ENCODE peak calls at places on chromosomes 13 and 19, in ten cellular contexts. One of them, this sample, is unnamed.

GRCh38 chr19:17862711-17863519 is 3.2 kb downstream of the RPL18A start:
- DNase-seq in HAP-1: peak
- DNase-seq in HL-60: no peak
- DNase-seq in cardiac muscle cell: no peak
- DNase-seq in heart right ventricle: no peak
- DNase-seq in skeletal muscle cell: no peak
- DNase-seq in left ventricle myocardium inferior: no peak
- DNase-seq in ovary: no peak
- DNase-seq in stomach: no peak
- DNase-seq in fibroblast of mammary gland: no peak
- DNase-seq in this sample: no peak

GRCh38 chr13:25068810-25069209 is 27.1 kb upstream of the PABPC3 start:
- DNase-seq in HL-60: no peak
- DNase-seq in heart right ventricle: no peak
- DNase-seq in stomach: no peak
- DNase-seq in left ventricle myocardium inferior: no peak
- DNase-seq in HAP-1: no peak
- DNase-seq in ovary: no peak
- DNase-seq in cardiac muscle cell: no peak
- DNase-seq in skeletal muscle cell: no peak
- DNase-seq in fibroblast of mammary gland: no peak
- DNase-seq in this sample: no peak

GRCh38 chr13:38981096-38981495 is 9.5 kb downstream of the STOML3 start:
- DNase-seq in fibroblast of mammary gland: no peak
- DNase-seq in heart right ventricle: no peak
- DNase-seq in skeletal muscle cell: no peak
- DNase-seq in stomach: no peak
- DNase-seq in cardiac muscle cell: no peak
- DNase-seq in HL-60: no peak
- DNase-seq in left ventricle myocardium inferior: no peak
- DNase-seq in HAP-1: no peak
- DNase-seq in ovary: no peak
- DNase-seq in this sample: no peak

GRCh38 chr19:20999731-21000352 is 20.6 kb upstream of the ZNF430 start:
- DNase-seq in stomach: peak
- DNase-seq in ovary: peak
- DNase-seq in left ventricle myocardium inferior: peak
- DNase-seq in skeletal muscle cell: peak
- DNase-seq in cardiac muscle cell: peak
- DNase-seq in heart right ventricle: peak
- DNase-seq in fibroblast of mammary gland: peak
- DNase-seq in HAP-1: no peak
- DNase-seq in HL-60: no peak
- DNase-seq in this sample: peak

GRCh38 chr19:19737559-19738332 is 4.8 kb upstream of the ZNF14 start:
- DNase-seq in skeletal muscle cell: no peak
- DNase-seq in heart right ventricle: no peak
- DNase-seq in fibroblast of mammary gland: no peak
- DNase-seq in HL-60: no peak
- DNase-seq in ovary: no peak
- DNase-seq in cardiac muscle cell: no peak
- DNase-seq in stomach: no peak
- DNase-seq in left ventricle myocardium inferior: no peak
- DNase-seq in HAP-1: no peak
- DNase-seq in this sample: no peak

GRCh38 chr19:32358311-32358710 is 12.9 kb downstream of the ZNF507 start:
- DNase-seq in heart right ventricle: no peak
- DNase-seq in left ventricle myocardium inferior: no peak
- DNase-seq in HAP-1: no peak
- DNase-seq in skeletal muscle cell: no peak
- DNase-seq in stomach: no peak
- DNase-seq in HL-60: no peak
- DNase-seq in cardiac muscle cell: no peak
- DNase-seq in fibroblast of mammary gland: no peak
- DNase-seq in ovary: no peak
- DNase-seq in this sample: no peak

GRCh38 chr19:7883796-7884570 is 4.3 kb upstream of the LRRC8E start:
- DNase-seq in left ventricle myocardium inferior: no peak
- DNase-seq in HL-60: no peak
- DNase-seq in ovary: no peak
- DNase-seq in stomach: no peak
- DNase-seq in fibroblast of mammary gland: peak
- DNase-seq in skeletal muscle cell: no peak
- DNase-seq in HAP-1: no peak
- DNase-seq in heart right ventricle: no peak
- DNase-seq in cardiac muscle cell: no peak
- DNase-seq in this sample: peak

GRCh38 chr13:94595006-94595942 is 678 bp downstream of the TGDS start:
- DNase-seq in ovary: peak
- DNase-seq in HAP-1: peak
- DNase-seq in cardiac muscle cell: peak
- DNase-seq in left ventricle myocardium inferior: no peak
- DNase-seq in HL-60: peak
- DNase-seq in skeletal muscle cell: no peak
- DNase-seq in fibroblast of mammary gland: peak
- DNase-seq in heart right ventricle: no peak
- DNase-seq in stomach: peak
- DNase-seq in this sample: peak

GRCh38 chr13:35768551-35768950 is 292.1 kb upstream of the MAB21L1 start:
- DNase-seq in ovary: no peak
- DNase-seq in left ventricle myocardium inferior: no peak
- DNase-seq in stomach: no peak
- DNase-seq in HAP-1: no peak
- DNase-seq in HL-60: no peak
- DNase-seq in fibroblast of mammary gland: peak
- DNase-seq in skeletal muscle cell: peak
- DNase-seq in heart right ventricle: no peak
- DNase-seq in cardiac muscle cell: no peak
- DNase-seq in this sample: no peak

GRCh38 chr13:103004790-103005307 is 61.4 kb downstream of the SLC10A2 start:
- DNase-seq in ovary: no peak
- DNase-seq in heart right ventricle: no peak
- DNase-seq in fibroblast of mammary gland: no peak
- DNase-seq in cardiac muscle cell: peak
- DNase-seq in left ventricle myocardium inferior: no peak
- DNase-seq in skeletal muscle cell: no peak
- DNase-seq in HL-60: no peak
- DNase-seq in HAP-1: no peak
- DNase-seq in stomach: no peak
- DNase-seq in this sample: no peak

GRCh38 chr13:99322297-99323103 is 15.3 kb upstream of the GPR183 start:
- DNase-seq in ovary: no peak
- DNase-seq in heart right ventricle: no peak
- DNase-seq in fibroblast of mammary gland: peak
- DNase-seq in skeletal muscle cell: peak
- DNase-seq in left ventricle myocardium inferior: no peak
- DNase-seq in HL-60: no peak
- DNase-seq in HAP-1: no peak
- DNase-seq in cardiac muscle cell: no peak
- DNase-seq in stomach: no peak
- DNase-seq in this sample: peak

GRCh38 chr19:15422311-15423075 is 3.7 kb upstream of the AKAP8L start:
- DNase-seq in heart right ventricle: no peak
- DNase-seq in left ventricle myocardium inferior: no peak
- DNase-seq in ovary: no peak
- DNase-seq in fibroblast of mammary gland: no peak
- DNase-seq in stomach: no peak
- DNase-seq in HAP-1: no peak
- DNase-seq in cardiac muscle cell: no peak
- DNase-seq in HL-60: no peak
- DNase-seq in skeletal muscle cell: no peak
- DNase-seq in this sample: no peak

GRCh38 chr19:15421726-15422260 is 3.0 kb upstream of the AKAP8L start:
- DNase-seq in HL-60: no peak
- DNase-seq in ovary: peak
- DNase-seq in cardiac muscle cell: no peak
- DNase-seq in skeletal muscle cell: no peak
- DNase-seq in HAP-1: no peak
- DNase-seq in stomach: peak
- DNase-seq in left ventricle myocardium inferior: peak
- DNase-seq in heart right ventricle: peak
- DNase-seq in fibroblast of mammary gland: no peak
- DNase-seq in this sample: no peak

GRCh38 chr19:15424121-15424520 is 5.3 kb upstream of the AKAP8L start:
- DNase-seq in cardiac muscle cell: no peak
- DNase-seq in skeletal muscle cell: no peak
- DNase-seq in heart right ventricle: no peak
- DNase-seq in stomach: no peak
- DNase-seq in HAP-1: no peak
- DNase-seq in ovary: no peak
- DNase-seq in fibroblast of mammary gland: no peak
- DNase-seq in HL-60: no peak
- DNase-seq in left ventricle myocardium inferior: no peak
- DNase-seq in this sample: no peak

GRCh38 chr19:15424692-15425272 is 6.0 kb upstream of the AKAP8L start:
- DNase-seq in HAP-1: no peak
- DNase-seq in fibroblast of mammary gland: no peak
- DNase-seq in cardiac muscle cell: no peak
- DNase-seq in skeletal muscle cell: no peak
- DNase-seq in heart right ventricle: no peak
- DNase-seq in HL-60: no peak
- DNase-seq in ovary: no peak
- DNase-seq in stomach: no peak
- DNase-seq in left ventricle myocardium inferior: no peak
- DNase-seq in this sample: no peak

GRCh38 chr19:15423130-15423529 is 4.3 kb upstream of the AKAP8L start:
- DNase-seq in cardiac muscle cell: no peak
- DNase-seq in fibroblast of mammary gland: no peak
- DNase-seq in HAP-1: no peak
- DNase-seq in stomach: no peak
- DNase-seq in heart right ventricle: no peak
- DNase-seq in HL-60: no peak
- DNase-seq in skeletal muscle cell: no peak
- DNase-seq in ovary: no peak
- DNase-seq in left ventricle myocardium inferior: no peak
- DNase-seq in this sample: no peak
- H3K4me3 ChIP-seq in cardiac muscle cell: no peak
- H3K4me3 ChIP-seq in fibroblast of mammary gland: no peak
- H3K4me3 ChIP-seq in HAP-1: no peak
- H3K4me3 ChIP-seq in stomach: no peak
- H3K4me3 ChIP-seq in heart right ventricle: no peak
- H3K4me3 ChIP-seq in HL-60: no peak
- H3K4me3 ChIP-seq in skeletal muscle cell: no peak
- H3K4me3 ChIP-seq in ovary: no peak
- H3K4me3 ChIP-seq in left ventricle myocardium inferior: no peak
- H3K4me3 ChIP-seq in this sample: no peak

GRCh38 chr19:4977299-4978174 is 8.6 kb downstream of the KDM4B start:
- DNase-seq in ovary: peak
- DNase-seq in fibroblast of mammary gland: peak
- DNase-seq in heart right ventricle: peak
- DNase-seq in skeletal muscle cell: peak
- DNase-seq in HL-60: no peak
- DNase-seq in stomach: peak
- DNase-seq in cardiac muscle cell: peak
- DNase-seq in HAP-1: no peak
- DNase-seq in left ventricle myocardium inferior: peak
- DNase-seq in this sample: peak
- H3K4me3 ChIP-seq in ovary: peak
- H3K4me3 ChIP-seq in fibroblast of mammary gland: peak
- H3K4me3 ChIP-seq in heart right ventricle: peak
- H3K4me3 ChIP-seq in skeletal muscle cell: no peak
- H3K4me3 ChIP-seq in HL-60: no peak
- H3K4me3 ChIP-seq in stomach: peak
- H3K4me3 ChIP-seq in cardiac muscle cell: no peak
- H3K4me3 ChIP-seq in HAP-1: no peak
- H3K4me3 ChIP-seq in left ventricle myocardium inferior: peak
- H3K4me3 ChIP-seq in this sample: no peak

GRCh38 chr19:1253514-1254080 is 5.2 kb downstream of the MIDN start:
- DNase-seq in heart right ventricle: no peak
- DNase-seq in HAP-1: no peak
- DNase-seq in skeletal muscle cell: no peak
- DNase-seq in fibroblast of mammary gland: no peak
- DNase-seq in ovary: no peak
- DNase-seq in HL-60: no peak
- DNase-seq in left ventricle myocardium inferior: no peak
- DNase-seq in stomach: no peak
- DNase-seq in cardiac muscle cell: no peak
- DNase-seq in this sample: no peak

GRCh38 chr19:1255186-1256161 is 7.1 kb downstream of the MIDN start:
- DNase-seq in ovary: no peak
- DNase-seq in cardiac muscle cell: no peak
- DNase-seq in left ventricle myocardium inferior: no peak
- DNase-seq in heart right ventricle: no peak
- DNase-seq in HAP-1: no peak
- DNase-seq in skeletal muscle cell: no peak
- DNase-seq in stomach: no peak
- DNase-seq in fibroblast of mammary gland: no peak
- DNase-seq in HL-60: no peak
- DNase-seq in this sample: no peak

GRCh38 chr19:1252818-1253513 is 4.6 kb downstream of the MIDN start:
- DNase-seq in HAP-1: no peak
- DNase-seq in stomach: peak
- DNase-seq in HL-60: peak
- DNase-seq in ovary: peak
- DNase-seq in cardiac muscle cell: no peak
- DNase-seq in fibroblast of mammary gland: peak
- DNase-seq in left ventricle myocardium inferior: peak
- DNase-seq in heart right ventricle: peak
- DNase-seq in skeletal muscle cell: peak
- DNase-seq in this sample: peak

GRCh38 chr19:1254530-1255185 is 6.3 kb downstream of the MIDN start:
- DNase-seq in skeletal muscle cell: no peak
- DNase-seq in HL-60: no peak
- DNase-seq in heart right ventricle: no peak
- DNase-seq in cardiac muscle cell: no peak
- DNase-seq in HAP-1: no peak
- DNase-seq in left ventricle myocardium inferior: no peak
- DNase-seq in stomach: no peak
- DNase-seq in ovary: no peak
- DNase-seq in fibroblast of mammary gland: no peak
- DNase-seq in this sample: no peak

DNA sequence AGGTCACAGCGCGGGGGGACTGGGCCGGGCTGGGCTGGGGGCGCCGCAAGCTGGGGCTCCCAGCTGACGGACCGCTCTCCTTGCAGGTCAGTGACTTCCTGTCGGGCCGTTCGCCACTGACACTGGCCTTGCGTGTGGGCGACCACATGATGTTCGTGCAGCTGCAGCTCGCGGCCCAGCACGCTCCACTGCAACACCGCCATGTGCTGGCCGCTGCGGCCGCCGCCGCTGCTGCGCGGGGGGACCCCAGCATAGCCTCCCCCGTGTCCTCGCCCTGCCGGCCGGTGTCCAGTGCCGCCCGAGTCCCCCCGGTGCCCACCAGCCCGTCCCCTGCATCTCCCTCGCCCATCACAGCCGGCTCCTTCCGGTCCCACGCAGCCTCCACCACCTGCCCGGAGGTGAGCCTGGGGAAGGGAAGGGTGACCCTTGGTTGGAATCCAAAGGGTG is 5.7 kb downstream of the MIDN start:
- DNase-seq in ovary: no peak
- DNase-seq in heart right ventricle: no peak
- DNase-seq in stomach: no peak
- DNase-seq in left ventricle myocardium inferior: no peak
- DNase-seq in cardiac muscle cell: no peak
- DNase-seq in HL-60: no peak
- DNase-seq in skeletal muscle cell: no peak
- DNase-seq in HAP-1: no peak
- DNase-seq in fibroblast of mammary gland: peak
- DNase-seq in this sample: no peak
- H3K4me3 ChIP-seq in ovary: peak
- H3K4me3 ChIP-seq in heart right ventricle: peak
- H3K4me3 ChIP-seq in stomach: peak
- H3K4me3 ChIP-seq in left ventricle myocardium inferior: peak
- H3K4me3 ChIP-seq in cardiac muscle cell: no peak
- H3K4me3 ChIP-seq in HL-60: no peak
- H3K4me3 ChIP-seq in skeletal muscle cell: no peak
- H3K4me3 ChIP-seq in HAP-1: no peak
- H3K4me3 ChIP-seq in fibroblast of mammary gland: peak
- H3K4me3 ChIP-seq in this sample: no peak

GRCh38 chr19:2702170-2703076 is at the start of gene GNG7:
- DNase-seq in left ventricle myocardium inferior: peak
- DNase-seq in ovary: peak
- DNase-seq in HL-60: peak
- DNase-seq in skeletal muscle cell: peak
- DNase-seq in HAP-1: peak
- DNase-seq in fibroblast of mammary gland: peak
- DNase-seq in stomach: peak
- DNase-seq in cardiac muscle cell: peak
- DNase-seq in heart right ventricle: peak
- DNase-seq in this sample: peak
- H3K4me3 ChIP-seq in left ventricle myocardium inferior: peak
- H3K4me3 ChIP-seq in ovary: peak
- H3K4me3 ChIP-seq in HL-60: peak
- H3K4me3 ChIP-seq in skeletal muscle cell: peak
- H3K4me3 ChIP-seq in HAP-1: peak
- H3K4me3 ChIP-seq in fibroblast of mammary gland: peak
- H3K4me3 ChIP-seq in stomach: peak
- H3K4me3 ChIP-seq in cardiac muscle cell: peak
- H3K4me3 ChIP-seq in heart right ventricle: peak
- H3K4me3 ChIP-seq in this sample: peak

This sample was measured in epithelial cell of esophagus.